ENCODE peak calls at places on chromosomes 5 and 9, in seven cellular contexts. Z is OCI-LY7, P is left ventricle myocardium inferior, E is fibroblast of the aortic adventitia, V is GM10248, O is WTC11, Y is adrenal gland. B is an unnamed sample.

GRCh38 chr5:73515232-73515631 is 17.0 kb downstream of the BTF3 start:
- DNase-seq in P (no peak), E (no peak), O (no peak), V (no peak), Y (no peak), Z (no peak), B (no peak)

GRCh38 chr9:15211994-15212501 is 95.0 kb downstream of the TTC39B start:
- DNase-seq in E (peak), Z (no peak), V (no peak), Y (no peak), O (no peak), P (no peak), B (no peak)

GRCh38 chr5:156208271-156208670 is 118.7 kb upstream of the SGCD start:
- DNase-seq in V (no peak), O (no peak), E (no peak), P (no peak), Z (peak), Y (no peak), B (peak)

GRCh38 chr5:109743770-109744212 is 54.1 kb downstream of the MAN2A1 start:
- DNase-seq in Y (no peak), Z (no peak), P (no peak), O (no peak), E (peak), V (no peak), B (no peak)

GRCh38 chr5:158716668-158717067 is 383.0 kb downstream of the EBF1 start:
- DNase-seq in Z (peak), P (no peak), Y (no peak), E (no peak), V (no peak), O (no peak), B (no peak)

GRCh38 chr5:62650197-62650596 is 71.6 kb downstream of the LRRC70 start:
- DNase-seq in E (no peak), Y (no peak), V (no peak), O (no peak), Z (no peak), P (no peak), B (no peak)

GRCh38 chr9:128107260-128107970 is 20.1 kb downstream of the PTGES2 start:
- DNase-seq in V (no peak), P (peak), O (no peak), Y (no peak), E (no peak), Z (no peak), B (no peak)

GRCh38 chr5:9537223-9538141 is 8.4 kb downstream of the SEMA5A start:
- DNase-seq in Y (no peak), Z (no peak), P (no peak), V (no peak), O (no peak), E (peak), B (no peak)

GRCh38 chr5:3131161-3131560 is 379.7 kb upstream of the IRX2 start:
- DNase-seq in Y (no peak), O (no peak), V (no peak), Z (no peak), E (no peak), P (no peak), B (no peak)

GRCh38 chr9:74960548-74960947 is 7.8 kb upstream of the C9orf40 start:
- DNase-seq in O (no peak), V (no peak), P (no peak), E (peak), Z (no peak), Y (no peak), B (no peak)

GRCh38 chr9:1198085-1198484 is 147.9 kb downstream of the DMRT2 start:
- DNase-seq in O (no peak), P (no peak), Z (no peak), Y (no peak), V (no peak), E (peak), B (no peak)

GRCh38 chr9:76369583-76369982 is 24.6 kb downstream of the RFK start:
- DNase-seq in P (no peak), V (peak), Z (peak), Y (peak), E (peak), O (no peak), B (no peak)

GRCh38 chr9:110900451-110900850 is 137.8 kb downstream of the LPAR1 start:
- DNase-seq in Z (no peak), P (no peak), V (no peak), E (peak), Y (no peak), O (no peak), B (no peak)

GRCh38 chr9:71896762-71897161 is 14.2 kb downstream of the ABHD17B start:
- DNase-seq in Y (no peak), E (no peak), P (no peak), Z (peak), V (no peak), O (no peak), B (no peak)

GRCh38 chr9:114271556-114272510 is 51.1 kb upstream of the ORM1 start:
- DNase-seq in E (peak), Y (no peak), O (peak), P (peak), Z (peak), V (no peak), B (peak)

GRCh38 chr5:160508780-160509361 is 87.2 kb downstream of the PTTG1 start:
- DNase-seq in E (peak), Y (peak), P (no peak), O (peak), Z (peak), V (peak), B (peak)

GRCh38 chr9:88313364-88314220 is 74.7 kb upstream of the SPIN1 start:
- DNase-seq in P (no peak), Z (no peak), E (no peak), O (peak), Y (no peak), V (no peak), B (no peak)

GRCh38 chr5:112125910-112126309 is 293.2 kb downstream of the EPB41L4A start:
- DNase-seq in Y (no peak), V (no peak), Z (no peak), O (no peak), P (no peak), E (peak), B (no peak)

GRCh38 chr5:1463326-1464095 is 18.3 kb upstream of the SLC6A3 start:
- DNase-seq in Y (no peak), E (no peak), Z (no peak), V (no peak), P (no peak), O (no peak), B (no peak)

GRCh38 chr5:172951381-172952033 is 7.7 kb upstream of the RPL26L1 start:
- DNase-seq in Z (no peak), V (no peak), P (no peak), Y (no peak), O (no peak), E (no peak), B (no peak)

GRCh38 chr5:1111727-1112289 is at the start of gene SLC12A7:
- DNase-seq in Z (no peak), O (peak), Y (peak), P (peak), V (peak), E (no peak), B (peak)

GRCh38 chr5:137587952-137588351 is 88.8 kb upstream of the SPOCK1 start:
- DNase-seq in V (no peak), E (no peak), P (no peak), O (no peak), Y (no peak), Z (no peak), B (no peak)

GRCh38 chr9:34079181-34079580 is 30.5 kb upstream of the UBAP2 start:
- DNase-seq in Z (no peak), O (no peak), Y (no peak), P (no peak), E (peak), V (no peak), B (no peak)

GRCh38 chr5:132839426-132840301 is 9.2 kb upstream of the SHROOM1 start:
- DNase-seq in P (no peak), E (peak), Y (no peak), Z (no peak), O (no peak), V (no peak), B (no peak)

GRCh38 chr9:37840560-37841194 is 40.1 kb downstream of the DCAF10 start:
- DNase-seq in Y (no peak), P (no peak), V (no peak), E (peak), Z (no peak), O (no peak), B (no peak)

GRCh38 chr5:66582499-66582898 is 13.7 kb upstream of the MAST4 start:
- DNase-seq in Y (no peak), E (peak), P (no peak), O (no peak), V (no peak), Z (no peak), B (no peak)

GRCh38 chr5:1540166-1540565 is 16.4 kb upstream of the LPCAT1 start:
- DNase-seq in Z (no peak), O (no peak), P (no peak), Y (no peak), E (no peak), V (no peak), B (no peak)

GRCh38 chr5:153752890-153753289 is 262.4 kb downstream of the GRIA1 start:
- DNase-seq in E (no peak), Y (no peak), O (no peak), Z (no peak), V (no peak), P (no peak), B (no peak)

GRCh38 chr5:113325054-113325453 is 109.7 kb downstream of the TSSK1B start:
- DNase-seq in Y (no peak), P (no peak), O (no peak), Z (no peak), V (no peak), E (no peak), B (no peak)

GRCh38 chr5:113331201-113331551 is 103.6 kb downstream of the TSSK1B start:
- DNase-seq in E (no peak), Z (no peak), V (no peak), Y (no peak), O (no peak), P (no peak), B (no peak)

GRCh38 chr5:113329981-113330380 is 104.8 kb downstream of the TSSK1B start:
- DNase-seq in V (no peak), Z (no peak), P (no peak), E (no peak), O (no peak), Y (no peak), B (no peak)

DNA sequence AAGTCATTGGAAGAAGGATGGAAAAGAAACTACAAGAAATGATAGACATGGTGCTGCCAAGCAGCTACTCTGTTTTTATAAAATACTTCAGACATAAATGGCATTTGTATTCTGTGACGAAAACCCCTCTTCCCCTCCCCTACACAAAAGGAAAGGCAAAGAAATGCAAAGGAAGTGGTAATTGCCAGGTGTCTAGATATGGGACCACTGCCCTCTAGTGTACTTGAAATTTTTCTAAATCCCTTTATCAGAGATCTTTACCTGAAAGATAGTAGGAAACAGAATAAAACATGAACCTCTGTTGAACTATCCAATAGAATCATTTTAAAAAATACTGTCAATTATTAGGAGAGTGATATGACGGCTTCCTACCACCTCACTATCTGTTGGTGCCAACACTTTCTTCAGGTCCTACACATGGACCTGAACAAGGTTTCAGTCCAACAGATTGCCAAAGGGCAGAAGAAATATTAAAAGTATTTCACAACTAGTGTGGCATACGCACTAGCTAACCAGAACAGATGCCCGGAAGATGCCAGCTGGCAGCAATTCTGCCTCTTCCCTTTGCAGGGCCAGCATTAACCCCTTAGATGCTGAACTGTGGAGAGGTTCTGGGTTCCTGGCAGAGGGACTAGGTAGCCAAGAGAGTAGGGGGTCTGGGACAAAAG is 104.1 kb downstream of the TSSK1B start:
- DNase-seq in Z (peak), V (peak), E (peak), P (peak), Y (peak), O (no peak), B (peak)
- TF ChIP-seq CTCF in Z (peak), V (peak), E (peak), P (peak), Y (peak), O (no peak), B (no peak)

GRCh38 chr5:34919077-34919476 is 3.6 kb downstream of the BRIX1 start:
- DNase-seq in E (no peak), Z (no peak), O (no peak), V (no peak), P (no peak), Y (no peak), B (no peak)
- TF ChIP-seq CTCF in E (peak), Z (peak), O (no peak), V (no peak), P (no peak), Y (no peak), B (no peak)

GRCh38 chr5:118314936-118315335 is 673.4 kb downstream of the DTWD2 start:
- DNase-seq in Z (no peak), P (no peak), O (no peak), E (no peak), V (no peak), Y (no peak), B (no peak)
- TF ChIP-seq CTCF in Z (no peak), P (no peak), O (no peak), E (no peak), V (no peak), Y (no peak), B (no peak)

GRCh38 chr5:56003633-56004032 is 8.9 kb upstream of the IL6ST start:
- DNase-seq in P (no peak), V (no peak), E (peak), Z (no peak), O (no peak), Y (no peak), B (no peak)
- TF ChIP-seq CTCF in P (no peak), V (no peak), E (no peak), Z (no peak), O (no peak), Y (no peak), B (no peak)

GRCh38 chr5:143976055-143976454 is 164.1 kb downstream of the HMHB1 start:
- DNase-seq in E (no peak), P (no peak), V (no peak), Y (no peak), O (no peak), Z (no peak), B (no peak)
- TF ChIP-seq CTCF in E (no peak), P (no peak), V (no peak), Y (no peak), O (no peak), Z (no peak), B (no peak)

GRCh38 chr5:31819926-31820516 is 181.1 kb downstream of the PDZD2 start:
- DNase-seq in O (no peak), P (no peak), Z (no peak), V (no peak), E (no peak), Y (no peak), B (no peak)

GRCh38 chr5:31824886-31825774 is 186.2 kb downstream of the PDZD2 start:
- DNase-seq in O (peak), E (peak), P (no peak), Y (peak), Z (peak), V (peak), B (peak)

GRCh38 chr5:31827862-31828261 is 188.9 kb downstream of the PDZD2 start:
- DNase-seq in V (no peak), E (no peak), Z (no peak), O (no peak), Y (no peak), P (no peak), B (no peak)

GRCh38 chr5:31825775-31826068 is 186.8 kb downstream of the PDZD2 start:
- DNase-seq in V (no peak), Z (no peak), E (no peak), P (no peak), Y (no peak), O (no peak), B (no peak)

GRCh38 chr5:31823477-31823876 is 184.5 kb downstream of the PDZD2 start:
- DNase-seq in V (no peak), P (no peak), E (no peak), O (no peak), Z (no peak), Y (no peak), B (no peak)
- TF ChIP-seq CTCF in V (no peak), P (peak), E (no peak), O (no peak), Z (peak), Y (no peak), B (no peak)

GRCh38 chr5:61301345-61301744 is 30.7 kb upstream of the ZSWIM6 start:
- DNase-seq in Z (no peak), E (peak), Y (no peak), V (no peak), O (no peak), P (no peak), B (no peak)
- TF ChIP-seq CTCF in Z (no peak), E (peak), Y (no peak), V (no peak), O (no peak), P (no peak), B (no peak)

GRCh38 chr5:180799194-180799593 is 3.4 kb downstream of the MGAT1 start:
- DNase-seq in Y (no peak), O (peak), P (no peak), V (no peak), Z (no peak), E (no peak), B (no peak)
- TF ChIP-seq CTCF in Y (no peak), O (peak), P (peak), V (no peak), Z (peak), E (peak), B (no peak)

DNA sequence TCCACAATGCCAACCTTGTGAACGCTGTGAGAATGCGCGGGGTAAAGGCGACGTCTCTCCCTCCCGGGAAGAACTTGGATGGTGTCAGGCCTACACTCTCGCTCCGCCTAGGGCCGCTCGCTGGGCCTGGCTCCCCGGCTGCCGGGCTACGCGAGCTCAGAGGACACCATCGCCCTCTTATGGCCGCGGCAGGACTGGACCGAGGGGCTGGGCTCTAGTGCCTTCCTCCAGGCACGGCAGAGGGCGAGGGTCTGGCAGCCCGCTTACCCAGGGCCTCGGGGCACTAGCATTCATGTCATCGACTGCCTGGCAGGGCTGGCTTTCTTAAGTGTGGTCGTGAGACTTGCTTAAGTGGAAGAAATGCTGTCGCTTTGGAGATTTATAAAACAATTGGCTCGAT is 1.2 kb upstream of the EXOSC2 start:
- DNase-seq in Y (no peak), P (no peak), Z (no peak), E (no peak), V (no peak), O (peak), B (no peak)
- TF ChIP-seq CTCF in Y (no peak), P (peak), Z (peak), E (peak), V (no peak), O (peak), B (no peak)

DNA sequence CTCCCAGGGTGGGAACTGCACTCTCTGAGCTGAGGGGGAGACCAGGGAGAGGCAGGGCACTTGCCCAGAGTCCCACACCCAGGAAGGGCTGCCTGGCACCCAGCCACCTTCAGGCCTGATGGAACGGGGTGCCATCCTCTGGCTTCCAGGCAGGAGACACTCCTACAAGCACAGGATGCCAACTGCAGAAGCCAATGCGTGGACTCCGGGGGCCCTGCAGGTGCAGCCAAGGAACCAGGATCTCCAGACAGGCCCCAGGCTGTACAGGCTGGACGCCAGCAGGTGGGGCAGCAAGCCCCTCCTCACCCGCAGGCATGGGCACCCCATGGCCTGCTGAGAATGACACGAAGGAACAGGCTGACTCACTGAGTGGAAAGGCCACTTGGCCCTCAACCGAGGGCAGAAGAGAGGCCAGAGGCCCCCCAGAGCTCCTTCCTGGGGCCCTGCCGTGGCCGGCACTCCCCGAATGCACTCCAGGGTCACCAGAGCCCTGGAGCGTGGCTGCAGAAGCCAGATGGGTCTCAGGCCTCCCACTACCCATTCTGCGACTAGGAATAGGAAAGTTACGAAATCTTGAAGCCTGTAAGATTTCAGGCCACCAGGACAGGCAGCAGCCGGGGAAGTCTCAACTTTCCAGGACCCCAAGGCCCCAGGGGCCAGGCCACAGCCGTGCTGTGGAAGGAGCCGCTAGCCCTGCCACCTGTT is 15.7 kb downstream of the NACC2 start:
- DNase-seq in Y (no peak), Z (no peak), P (no peak), O (no peak), E (no peak), V (no peak), B (no peak)
- TF ChIP-seq CTCF in Y (no peak), Z (no peak), P (no peak), O (no peak), E (no peak), V (no peak), B (no peak)

B was measured in GM13976.